ENCODE peak calls at places on chromosomes 7 and 10, in seven cellular contexts. S is stimulated activated naive CD8-positive, alpha-beta T cell treated with anti-CD3 and anti-CD28 coated beads, Interleukin-15, amount 100 ng/mL, for 72 hours; X is left lung; M is IMR-90; C is activated CD8-positive, alpha-beta memory T cell treated with anti-CD3 and anti-CD28 coated beads, Interleukin-2, amount 10 ng/mL, durations not matched to agents 7 days and 5 days; R is K562; P is aorta. E is an unnamed sample.

GRCh38 chr7:43625453-43625852 is 42.5 kb downstream of the STK17A start:
- ATAC-seq in S (peak; percentile 98), X (peak; percentile 23), M (peak; percentile 18), C (peak; percentile 86), R (no peak), P (peak; percentile 46), E (peak; percentile 85)

GRCh38 chr10:68526634-68527132 is 640 bp downstream of the SLC25A16 start:
- ATAC-seq in S (peak; percentile 18), X (no peak), M (no peak), C (no peak), R (peak; percentile 22), P (no peak), E (no peak)

GRCh38 chr10:71262027-71262426 is 49.7 kb downstream of the UNC5B start:
- ATAC-seq in S (no peak), X (no peak), M (no peak), C (no peak), R (no peak), P (no peak), E (no peak)

GRCh38 chr10:112131996-112132395 is 51.6 kb downstream of the GPAM start:
- ATAC-seq in S (no peak), X (no peak), M (no peak), C (no peak), R (no peak), P (no peak), E (no peak)

GRCh38 chr10:14530465-14530864 is 199.7 kb upstream of the FRMD4A start:
- ATAC-seq in S (peak; percentile 13), X (no peak), M (peak; percentile 49), C (no peak), R (no peak), P (no peak), E (no peak)

GRCh38 chr10:93591065-93591808 is 9.8 kb downstream of the RBP4 start:
- ATAC-seq in S (no peak), X (peak; percentile 49), M (no peak), C (no peak), R (no peak), P (no peak), E (no peak)

GRCh38 chr7:158241919-158242318 is 345.7 kb downstream of the PTPRN2 start:
- ATAC-seq in S (no peak), X (no peak), M (no peak), C (no peak), R (no peak), P (no peak), E (no peak)

GRCh38 chr10:127524869-127525268 is 24.2 kb upstream of the NPS start:
- ATAC-seq in S (no peak), X (no peak), M (no peak), C (no peak), R (no peak), P (no peak), E (no peak)

GRCh38 chr10:33618196-33618595 is 283.7 kb upstream of the NRP1 start:
- ATAC-seq in S (no peak), X (no peak), M (no peak), C (no peak), R (no peak), P (no peak), E (no peak)

GRCh38 chr7:28956608-28957063 is 1.5 kb downstream of the TRIL start:
- ATAC-seq in S (peak; percentile 61), X (peak; percentile 65), M (no peak), C (peak; percentile 30), R (no peak), P (peak; percentile 71), E (no peak)

GRCh38 chr10:30857803-30858202 is 173.9 kb downstream of the ZNF438 start:
- ATAC-seq in S (no peak), X (peak; percentile 74), M (peak; percentile 47), C (no peak), R (no peak), P (peak; percentile 90), E (no peak)

GRCh38 chr7:50274361-50274760 is 30.2 kb upstream of the IKZF1 start:
- ATAC-seq in S (peak; percentile 32), X (no peak), M (no peak), C (peak; percentile 40), R (peak; percentile 41), P (no peak), E (no peak)

GRCh38 chr7:156127166-156128134 is 315.2 kb upstream of the SHH start:
- ATAC-seq in S (no peak), X (no peak), M (no peak), C (no peak), R (no peak), P (no peak), E (no peak)

GRCh38 chr7:132352774-132353173 is 223.5 kb downstream of the PLXNA4 start:
- ATAC-seq in S (no peak), X (peak; percentile 36), M (no peak), C (no peak), R (no peak), P (peak; percentile 56), E (no peak)

GRCh38 chr7:33444501-33444900 is 315.1 kb downstream of the BBS9 start:
- ATAC-seq in S (no peak), X (no peak), M (peak; percentile 32), C (no peak), R (no peak), P (no peak), E (no peak)

GRCh38 chr7:159016591-159016990 is 128.1 kb downstream of the VIPR2 start:
- ATAC-seq in S (no peak), X (no peak), M (no peak), C (no peak), R (no peak), P (no peak), E (no peak)

GRCh38 chr10:79248341-79248931 is 98.8 kb upstream of the PPIF start:
- ATAC-seq in S (no peak), X (peak; percentile 21), M (no peak), C (no peak), R (no peak), P (peak; percentile 0), E (peak; percentile 31)

GRCh38 chr10:20486791-20487190 is 410.3 kb downstream of the NEBL start:
- ATAC-seq in S (no peak), X (no peak), M (no peak), C (no peak), R (no peak), P (no peak), E (peak; percentile 27)

GRCh38 chr7:140358771-140359095 is 39.6 kb downstream of the SLC37A3 start:
- ATAC-seq in S (peak; percentile 71), X (peak; percentile 50), M (no peak), C (peak; percentile 78), R (no peak), P (no peak), E (peak; percentile 41)

GRCh38 chr7:19772323-19772722 is 1.1 kb downstream of the TMEM196 start:
- ATAC-seq in S (no peak), X (no peak), M (no peak), C (no peak), R (no peak), P (no peak), E (no peak)

GRCh38 chr10:11639346-11639745 is 27.9 kb upstream of the USP6NL start:
- ATAC-seq in S (no peak), X (no peak), M (no peak), C (no peak), R (peak; percentile 5), P (no peak), E (no peak)

GRCh38 chr7:127322351-127322750 is 69.6 kb upstream of the GRM8 start:
- ATAC-seq in S (peak; percentile 61), X (no peak), M (no peak), C (peak; percentile 80), R (no peak), P (no peak), E (no peak)

GRCh38 chr7:100582041-100582579 is 3.8 kb downstream of the LRCH4 start:
- ATAC-seq in S (no peak), X (peak; percentile 0), M (no peak), C (no peak), R (no peak), P (no peak), E (no peak)